ENCODE peak calls at places on chromosomes 3 and 15, in six cellular contexts. One of them, this sample, is unnamed. For H3K36me3 and H3K4me1, the result is how much of the 10 kb centered on the place peaks cover.

GRCh38 chr3:195767792-195768191 is 43.9 kb downstream of the MUC4 start:
- DNase-seq in gastrocnemius medialis: no peak
- DNase-seq in effector memory CD4-positive, alpha-beta T cell: no peak
- DNase-seq in left ventricle myocardium inferior: no peak
- DNase-seq in stomach: no peak
- DNase-seq in GM23248: no peak
- DNase-seq in this sample: no peak

GRCh38 chr15:76116138-76116885 is 56.5 kb downstream of the TMEM266 start:
- DNase-seq in left ventricle myocardium inferior: no peak
- DNase-seq in stomach: no peak
- DNase-seq in gastrocnemius medialis: no peak
- DNase-seq in effector memory CD4-positive, alpha-beta T cell: no peak
- DNase-seq in GM23248: no peak
- DNase-seq in this sample: no peak

GRCh38 chr3:56754753-56755365 is 46.9 kb downstream of the ARHGEF3 start:
- DNase-seq in gastrocnemius medialis: no peak
- DNase-seq in left ventricle myocardium inferior: no peak
- DNase-seq in GM23248: no peak
- DNase-seq in stomach: no peak
- DNase-seq in effector memory CD4-positive, alpha-beta T cell: no peak
- DNase-seq in this sample: no peak

GRCh38 chr15:77369168-77369567 is 50.7 kb downstream of the PEAK1 start:
- DNase-seq in GM23248: peak
- DNase-seq in stomach: no peak
- DNase-seq in effector memory CD4-positive, alpha-beta T cell: no peak
- DNase-seq in left ventricle myocardium inferior: no peak
- DNase-seq in gastrocnemius medialis: no peak
- DNase-seq in this sample: no peak

GRCh38 chr15:55526559-55527036 is 18.6 kb upstream of the DNAAF4 start:
- DNase-seq in left ventricle myocardium inferior: no peak
- DNase-seq in effector memory CD4-positive, alpha-beta T cell: no peak
- DNase-seq in gastrocnemius medialis: no peak
- DNase-seq in stomach: no peak
- DNase-seq in GM23248: peak
- DNase-seq in this sample: no peak

GRCh38 chr15:59892995-59893394 is 111.1 kb upstream of the FOXB1 start:
- DNase-seq in effector memory CD4-positive, alpha-beta T cell: no peak
- DNase-seq in stomach: no peak
- DNase-seq in left ventricle myocardium inferior: no peak
- DNase-seq in gastrocnemius medialis: no peak
- DNase-seq in GM23248: peak
- DNase-seq in this sample: no peak

GRCh38 chr15:34341922-34342736 is 807 bp downstream of the NOP10 start:
- DNase-seq in left ventricle myocardium inferior: no peak
- DNase-seq in effector memory CD4-positive, alpha-beta T cell: no peak
- DNase-seq in GM23248: peak
- DNase-seq in gastrocnemius medialis: no peak
- DNase-seq in stomach: no peak
- DNase-seq in this sample: no peak

GRCh38 chr3:23442598-23443383 is 239.7 kb downstream of the UBE2E2 start:
- DNase-seq in stomach: no peak
- DNase-seq in GM23248: peak
- DNase-seq in gastrocnemius medialis: no peak
- DNase-seq in left ventricle myocardium inferior: no peak
- DNase-seq in effector memory CD4-positive, alpha-beta T cell: no peak
- DNase-seq in this sample: no peak

GRCh38 chr15:38253448-38253847 is 812 bp downstream of the SPRED1 start:
- DNase-seq in stomach: no peak
- DNase-seq in left ventricle myocardium inferior: no peak
- DNase-seq in gastrocnemius medialis: no peak
- DNase-seq in effector memory CD4-positive, alpha-beta T cell: no peak
- DNase-seq in GM23248: peak
- DNase-seq in this sample: no peak

GRCh38 chr3:165078293-165078692 is at the start of gene SI:
- DNase-seq in GM23248: no peak
- DNase-seq in gastrocnemius medialis: no peak
- DNase-seq in left ventricle myocardium inferior: no peak
- DNase-seq in effector memory CD4-positive, alpha-beta T cell: no peak
- DNase-seq in stomach: no peak
- DNase-seq in this sample: no peak

GRCh38 chr3:71520186-71521020 is 63.1 kb downstream of the FOXP1 start:
- DNase-seq in gastrocnemius medialis: no peak
- DNase-seq in GM23248: no peak
- DNase-seq in left ventricle myocardium inferior: no peak
- DNase-seq in effector memory CD4-positive, alpha-beta T cell: no peak
- DNase-seq in stomach: no peak
- DNase-seq in this sample: no peak

GRCh38 chr3:173976281-173976680 is 578.7 kb downstream of the NLGN1 start:
- DNase-seq in effector memory CD4-positive, alpha-beta T cell: no peak
- DNase-seq in GM23248: peak
- DNase-seq in stomach: no peak
- DNase-seq in left ventricle myocardium inferior: no peak
- DNase-seq in gastrocnemius medialis: no peak
- DNase-seq in this sample: no peak

GRCh38 chr3:123147754-123148535 is 53.8 kb upstream of the SEC22A start:
- DNase-seq in gastrocnemius medialis: no peak
- DNase-seq in left ventricle myocardium inferior: no peak
- DNase-seq in effector memory CD4-positive, alpha-beta T cell: no peak
- DNase-seq in stomach: no peak
- DNase-seq in GM23248: no peak
- DNase-seq in this sample: no peak
- H3K36me3 ChIP-seq in gastrocnemius medialis: under half
- H3K36me3 ChIP-seq in left ventricle myocardium inferior: half or more
- H3K36me3 ChIP-seq in effector memory CD4-positive, alpha-beta T cell: under half
- H3K36me3 ChIP-seq in stomach: half or more
- H3K36me3 ChIP-seq in GM23248: under half
- H3K36me3 ChIP-seq in this sample: half or more

GRCh38 chr3:42432485-42432884 is 22.1 kb upstream of the LYZL4 start:
- DNase-seq in GM23248: no peak
- DNase-seq in stomach: no peak
- DNase-seq in left ventricle myocardium inferior: no peak
- DNase-seq in gastrocnemius medialis: no peak
- DNase-seq in effector memory CD4-positive, alpha-beta T cell: no peak
- DNase-seq in this sample: no peak
- H3K4me1 ChIP-seq in GM23248: under half
- H3K4me1 ChIP-seq in stomach: under half
- H3K4me1 ChIP-seq in left ventricle myocardium inferior: under half
- H3K4me1 ChIP-seq in gastrocnemius medialis: under half
- H3K4me1 ChIP-seq in effector memory CD4-positive, alpha-beta T cell: under half
- H3K4me1 ChIP-seq in this sample: under half

DNA sequence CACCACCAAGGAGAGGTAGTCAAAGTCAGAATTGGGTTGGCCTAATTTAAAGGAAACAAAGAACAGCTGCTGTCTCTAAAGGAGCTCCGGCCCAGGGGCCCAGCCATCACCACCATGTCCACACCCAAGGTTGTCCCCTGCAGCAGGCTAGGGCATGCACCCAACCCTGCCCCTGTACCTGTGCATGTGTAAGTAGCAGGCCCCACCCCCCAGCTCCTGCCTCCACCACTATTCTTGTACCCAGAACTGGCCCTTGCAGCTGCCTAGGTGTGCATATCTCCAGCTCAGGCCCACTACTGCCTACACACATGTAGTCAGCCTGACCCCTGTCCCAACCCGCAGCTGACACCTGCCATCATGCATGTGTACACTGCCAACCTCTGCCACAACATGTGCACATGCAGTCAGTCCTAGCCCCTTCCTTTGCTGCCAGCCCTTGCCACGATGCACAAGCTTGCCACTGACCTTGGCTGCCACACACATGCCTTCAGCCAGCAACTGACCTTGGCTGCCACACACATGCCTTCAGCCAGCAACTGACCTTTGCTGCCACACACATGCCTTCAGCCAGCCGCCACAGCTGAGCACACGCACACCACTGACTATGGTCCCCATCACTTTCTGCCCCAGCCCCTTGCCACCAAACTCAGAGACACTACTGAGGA is 39.7 kb downstream of the FGF12 start:
- DNase-seq in gastrocnemius medialis: no peak
- DNase-seq in left ventricle myocardium inferior: peak
- DNase-seq in stomach: no peak
- DNase-seq in effector memory CD4-positive, alpha-beta T cell: no peak
- DNase-seq in GM23248: no peak
- DNase-seq in this sample: no peak
- H3K27ac ChIP-seq in gastrocnemius medialis: no peak
- H3K27ac ChIP-seq in left ventricle myocardium inferior: peak
- H3K27ac ChIP-seq in stomach: no peak
- H3K27ac ChIP-seq in effector memory CD4-positive, alpha-beta T cell: no peak
- H3K27ac ChIP-seq in GM23248: no peak
- H3K27ac ChIP-seq in this sample: no peak

GRCh38 chr15:101070024-101070423 is 150.9 kb downstream of the LRRK1 start:
- DNase-seq in gastrocnemius medialis: no peak
- DNase-seq in effector memory CD4-positive, alpha-beta T cell: no peak
- DNase-seq in GM23248: no peak
- DNase-seq in left ventricle myocardium inferior: no peak
- DNase-seq in stomach: no peak
- DNase-seq in this sample: no peak
- H3K36me3 ChIP-seq in gastrocnemius medialis: under half
- H3K36me3 ChIP-seq in effector memory CD4-positive, alpha-beta T cell: under half
- H3K36me3 ChIP-seq in GM23248: under half
- H3K36me3 ChIP-seq in left ventricle myocardium inferior: under half
- H3K36me3 ChIP-seq in stomach: under half
- H3K36me3 ChIP-seq in this sample: under half

GRCh38 chr15:99117111-99117510 is 12.2 kb downstream of the SYNM start:
- DNase-seq in gastrocnemius medialis: no peak
- DNase-seq in effector memory CD4-positive, alpha-beta T cell: no peak
- DNase-seq in left ventricle myocardium inferior: no peak
- DNase-seq in stomach: no peak
- DNase-seq in GM23248: no peak
- DNase-seq in this sample: peak

GRCh38 chr15:99114511-99115299 is 9.8 kb downstream of the SYNM start:
- DNase-seq in GM23248: no peak
- DNase-seq in stomach: no peak
- DNase-seq in left ventricle myocardium inferior: no peak
- DNase-seq in gastrocnemius medialis: peak
- DNase-seq in effector memory CD4-positive, alpha-beta T cell: no peak
- DNase-seq in this sample: peak

GRCh38 chr15:99115300-99116215 is 10.7 kb downstream of the SYNM start:
- DNase-seq in effector memory CD4-positive, alpha-beta T cell: no peak
- DNase-seq in left ventricle myocardium inferior: no peak
- DNase-seq in GM23248: no peak
- DNase-seq in stomach: no peak
- DNase-seq in gastrocnemius medialis: no peak
- DNase-seq in this sample: no peak

GRCh38 chr15:99110581-99111320 is 5.9 kb downstream of the SYNM start:
- DNase-seq in effector memory CD4-positive, alpha-beta T cell: no peak
- DNase-seq in stomach: no peak
- DNase-seq in GM23248: peak
- DNase-seq in gastrocnemius medialis: no peak
- DNase-seq in left ventricle myocardium inferior: no peak
- DNase-seq in this sample: peak

DNA sequence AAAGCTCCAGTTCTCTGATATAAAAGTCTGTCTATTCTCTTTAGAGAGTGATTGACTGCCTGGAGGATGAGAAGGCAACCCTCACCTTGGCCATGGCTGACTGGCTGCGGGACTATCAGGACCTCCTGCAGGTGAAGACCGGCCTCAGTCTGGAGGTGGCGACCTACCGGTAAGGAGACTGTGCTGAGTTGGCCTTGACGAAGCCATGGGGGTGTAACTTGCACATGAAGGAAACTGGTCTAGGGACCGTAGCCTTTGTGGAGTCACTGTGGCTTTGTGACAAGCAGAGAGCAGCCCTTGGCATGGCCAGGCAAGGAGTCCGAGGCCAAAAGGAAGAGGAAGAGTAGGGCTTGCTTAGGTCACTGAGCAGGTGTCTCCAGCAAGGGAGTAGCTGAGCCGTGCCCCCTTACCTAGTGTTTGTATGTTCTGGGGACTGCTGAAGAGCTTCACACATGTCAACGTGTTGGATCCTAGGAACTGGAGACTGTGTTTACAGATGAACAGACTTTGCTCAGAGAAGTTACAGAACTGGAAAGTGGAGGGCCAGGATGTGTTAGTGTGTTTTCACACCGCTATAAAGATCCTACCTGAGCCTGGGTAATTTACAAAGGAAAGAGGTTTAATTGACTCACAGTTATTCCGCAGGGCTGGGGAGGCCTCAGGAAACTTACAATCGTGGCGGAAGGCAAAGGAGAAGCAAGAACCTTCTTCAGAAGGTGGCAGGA is 8.8 kb downstream of the SYNM start:
- DNase-seq in left ventricle myocardium inferior: no peak
- DNase-seq in gastrocnemius medialis: no peak
- DNase-seq in GM23248: no peak
- DNase-seq in effector memory CD4-positive, alpha-beta T cell: no peak
- DNase-seq in stomach: no peak
- DNase-seq in this sample: no peak
- H3K4me1 ChIP-seq in left ventricle myocardium inferior: half or more
- H3K4me1 ChIP-seq in gastrocnemius medialis: half or more
- H3K4me1 ChIP-seq in GM23248: under half
- H3K4me1 ChIP-seq in effector memory CD4-positive, alpha-beta T cell: under half
- H3K4me1 ChIP-seq in stomach: half or more
- H3K4me1 ChIP-seq in this sample: half or more

DNA sequence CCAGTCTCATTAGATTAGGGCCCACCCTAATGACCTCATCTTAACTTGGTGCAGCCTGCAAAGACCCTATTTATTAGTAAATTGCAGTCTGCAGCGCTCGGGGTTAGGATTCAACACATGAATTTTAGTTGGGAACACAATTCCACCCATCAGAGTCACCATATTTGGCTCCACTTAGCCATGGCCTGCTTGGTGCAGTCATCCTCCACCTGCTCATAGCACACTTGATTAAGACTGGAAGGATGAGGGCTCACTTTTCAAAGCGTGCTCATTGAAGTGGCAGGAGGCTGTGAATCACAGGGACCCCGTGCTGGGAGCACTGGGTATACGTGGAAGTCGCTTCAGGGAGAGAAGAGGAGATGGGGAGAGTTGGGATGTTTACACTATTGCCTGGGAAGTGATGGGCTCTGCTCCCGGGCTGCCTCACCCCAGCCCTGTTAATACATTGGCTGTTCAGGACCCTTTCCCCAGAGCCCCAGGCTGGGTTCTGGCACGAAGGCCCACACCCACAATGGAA is 68.2 kb downstream of the ASB7 start:
- DNase-seq in GM23248: no peak
- DNase-seq in stomach: no peak
- DNase-seq in gastrocnemius medialis: no peak
- DNase-seq in effector memory CD4-positive, alpha-beta T cell: no peak
- DNase-seq in left ventricle myocardium inferior: no peak
- DNase-seq in this sample: no peak
- H3K27ac ChIP-seq in GM23248: no peak
- H3K27ac ChIP-seq in stomach: no peak
- H3K27ac ChIP-seq in gastrocnemius medialis: no peak
- H3K27ac ChIP-seq in effector memory CD4-positive, alpha-beta T cell: no peak
- H3K27ac ChIP-seq in left ventricle myocardium inferior: no peak
- H3K27ac ChIP-seq in this sample: no peak

DNA sequence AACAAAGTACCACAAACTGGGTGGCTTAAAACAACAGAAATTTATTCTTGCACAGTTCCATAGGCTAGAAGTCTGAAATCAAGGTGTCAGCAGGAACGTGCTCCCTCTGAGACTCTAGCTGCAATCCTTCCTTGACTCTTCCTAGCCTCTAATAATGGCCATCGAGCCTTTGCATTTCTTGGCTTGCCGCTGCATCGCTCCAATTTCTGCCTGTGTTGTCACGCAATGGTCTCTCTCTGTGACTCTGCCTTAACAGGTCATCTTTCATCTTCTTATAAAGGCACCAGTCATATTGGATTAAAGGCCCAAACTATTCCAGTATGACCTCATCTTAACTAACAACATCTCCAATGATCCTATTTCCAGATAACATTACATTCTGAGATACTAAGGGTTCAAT is 61.0 kb upstream of the FNDC3B start:
- DNase-seq in gastrocnemius medialis: no peak
- DNase-seq in left ventricle myocardium inferior: no peak
- DNase-seq in stomach: no peak
- DNase-seq in effector memory CD4-positive, alpha-beta T cell: no peak
- DNase-seq in GM23248: no peak
- DNase-seq in this sample: no peak
- H3K36me3 ChIP-seq in gastrocnemius medialis: under half
- H3K36me3 ChIP-seq in left ventricle myocardium inferior: under half
- H3K36me3 ChIP-seq in stomach: under half
- H3K36me3 ChIP-seq in effector memory CD4-positive, alpha-beta T cell: under half
- H3K36me3 ChIP-seq in GM23248: under half
- H3K36me3 ChIP-seq in this sample: under half

This sample was measured in tibial artery.